ENCODE peak calls at places on chromosomes 3 and 15, in six cellular contexts. I, H, R, C, V and X are unnamed samples.

GRCh38 chr3:187967982-187968381 is 186.0 kb upstream of the LPP start:
- DNase-seq in I (no peak), H (no peak), R (peak; percentile 52), C (no peak), V (peak; percentile 28), X (no peak)

GRCh38 chr15:25805006-25805405 is 58.1 kb downstream of the ATP10A start:
- DNase-seq in I (no peak), H (no peak), R (no peak), C (no peak), V (no peak), X (peak; percentile 8)

GRCh38 chr3:140610544-140610943 is 67.3 kb upstream of the TRIM42 start:
- DNase-seq in I (no peak), H (no peak), R (no peak), C (no peak), V (no peak), X (no peak)

GRCh38 chr3:11655188-11655928 is 11.6 kb upstream of the VGLL4 start:
- DNase-seq in I (peak; percentile 46), H (no peak), R (no peak), C (peak; percentile 76), V (peak; percentile 29), X (no peak)

GRCh38 chr3:43016513-43016865 is 37.4 kb downstream of the GASK1A start:
- DNase-seq in I (no peak), H (no peak), R (no peak), C (peak; percentile 9), V (no peak), X (no peak)

GRCh38 chr3:64011685-64012084 is 11.6 kb downstream of the PSMD6 start:
- DNase-seq in I (no peak), H (no peak), R (peak; percentile 56), C (no peak), V (peak; percentile 44), X (peak; percentile 83)

GRCh38 chr15:68311859-68312557 is 34.5 kb downstream of the FEM1B start:
- DNase-seq in I (no peak), H (peak; percentile 3), R (no peak), C (no peak), V (no peak), X (no peak)

GRCh38 chr3:47578119-47578630 is 490 bp downstream of the CSPG5 start:
- DNase-seq in I (peak; percentile 25), H (peak; percentile 23), R (no peak), C (peak; percentile 89), V (no peak), X (no peak)

GRCh38 chr15:101451886-101452285 is 37.6 kb downstream of the PCSK6 start:
- DNase-seq in I (peak; percentile 23), H (no peak), R (no peak), C (no peak), V (no peak), X (no peak)

GRCh38 chr3:95097493-95097892 is 1034.6 kb downstream of the NSUN3 start:
- DNase-seq in I (peak; percentile 2), H (no peak), R (no peak), C (no peak), V (peak; percentile 6), X (no peak)

GRCh38 chr3:172332256-172333041 is 115.8 kb downstream of the GHSR start:
- DNase-seq in I (peak; percentile 65), H (peak; percentile 50), R (peak; percentile 36), C (peak; percentile 87), V (peak; percentile 77), X (peak; percentile 56)

GRCh38 chr15:99989095-99989494 is 255.9 kb upstream of the LYSMD4 start:
- DNase-seq in I (no peak), H (no peak), R (no peak), C (no peak), V (no peak), X (no peak)

GRCh38 chr3:52763466-52763865 is 7.3 kb downstream of the NEK4 start:
- DNase-seq in I (no peak), H (no peak), R (peak; percentile 34), C (no peak), V (peak; percentile 65), X (no peak)

GRCh38 chr3:142000341-142000870 is 124.0 kb downstream of the ATP1B3 start:
- DNase-seq in I (no peak), H (no peak), R (no peak), C (no peak), V (no peak), X (no peak)

GRCh38 chr15:100889359-100890058 is 9.9 kb downstream of the ALDH1A3 start:
- DNase-seq in I (no peak), H (peak; percentile 56), R (peak; percentile 86), C (peak; percentile 44), V (no peak), X (peak; percentile 80)

GRCh38 chr3:154085799-154086198 is 35.4 kb upstream of the ARHGEF26 start:
- DNase-seq in I (no peak), H (no peak), R (no peak), C (no peak), V (no peak), X (no peak)

DNA sequence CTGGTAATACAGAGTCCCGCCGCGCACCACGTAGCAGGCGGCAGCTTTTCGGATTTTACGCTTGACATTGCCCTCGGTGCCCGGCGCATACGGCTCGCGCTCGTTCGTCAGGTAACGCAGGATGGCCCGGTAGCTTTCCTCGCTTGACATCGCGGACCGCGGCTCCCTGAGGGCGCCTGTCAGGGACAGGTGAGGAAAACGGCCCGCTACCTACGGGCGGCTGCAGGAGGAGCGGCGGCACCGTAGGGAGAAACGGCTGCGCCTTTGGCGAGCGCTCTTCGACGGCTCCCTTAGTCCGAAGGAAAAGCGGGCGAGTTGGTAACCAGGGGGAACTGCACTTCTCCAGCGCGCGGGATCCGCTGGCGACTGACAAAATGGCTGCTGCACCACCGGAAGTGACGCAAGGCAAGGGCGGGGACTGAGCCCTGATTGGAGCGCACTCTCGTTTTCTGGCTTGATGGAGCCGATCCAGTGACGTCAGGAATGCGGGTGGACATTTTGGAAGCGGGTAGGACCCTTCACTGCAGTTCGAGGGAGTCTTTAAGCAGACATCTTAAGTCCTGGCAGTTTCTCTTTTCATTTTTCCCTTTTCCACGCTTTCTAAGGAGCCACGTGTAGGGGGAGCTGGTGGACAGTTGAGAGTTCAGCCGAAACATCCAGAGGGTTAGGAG is at the start of gene ZBTB11:
- DNase-seq in I (peak; percentile 99), H (peak; percentile 100), R (peak; percentile 100), C (peak; percentile 100), V (peak; percentile 100), X (peak; percentile 100)
- TF ChIP-seq CTCF in I (peak; percentile 45), H (peak; percentile 60), R (peak; percentile 57), C (peak; percentile 72), V (peak; percentile 36), X (peak; percentile 73)

GRCh38 chr15:34275154-34275553 is 50.3 kb downstream of the EMC4 start:
- DNase-seq in I (no peak), H (no peak), R (peak; percentile 34), C (no peak), V (peak; percentile 43), X (peak; percentile 6)
- TF ChIP-seq CTCF in I (no peak), H (no peak), R (no peak), C (no peak), V (no peak), X (no peak)

DNA sequence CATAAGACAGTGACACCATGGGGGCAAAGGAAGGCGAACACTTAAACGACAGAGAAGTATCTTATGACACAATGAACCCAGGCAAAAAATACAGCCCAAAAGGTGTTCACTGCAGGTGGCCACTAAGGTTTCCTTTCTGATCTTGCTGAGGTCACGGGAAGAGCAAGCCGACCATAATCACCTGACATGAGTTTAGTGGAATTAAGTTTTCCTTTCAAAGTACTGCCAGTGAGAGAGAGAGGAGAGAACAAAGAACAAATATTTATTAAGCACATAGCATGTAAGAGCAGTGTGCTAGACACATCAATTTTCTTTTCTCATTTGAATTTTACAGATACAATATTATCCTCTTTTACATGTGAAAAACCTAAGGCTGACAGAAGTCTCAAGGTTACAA is 102.3 kb downstream of the NR1I2 start:
- DNase-seq in I (no peak), H (no peak), R (no peak), C (no peak), V (no peak), X (no peak)
- TF ChIP-seq CTCF in I (no peak), H (no peak), R (no peak), C (no peak), V (no peak), X (no peak)

DNA sequence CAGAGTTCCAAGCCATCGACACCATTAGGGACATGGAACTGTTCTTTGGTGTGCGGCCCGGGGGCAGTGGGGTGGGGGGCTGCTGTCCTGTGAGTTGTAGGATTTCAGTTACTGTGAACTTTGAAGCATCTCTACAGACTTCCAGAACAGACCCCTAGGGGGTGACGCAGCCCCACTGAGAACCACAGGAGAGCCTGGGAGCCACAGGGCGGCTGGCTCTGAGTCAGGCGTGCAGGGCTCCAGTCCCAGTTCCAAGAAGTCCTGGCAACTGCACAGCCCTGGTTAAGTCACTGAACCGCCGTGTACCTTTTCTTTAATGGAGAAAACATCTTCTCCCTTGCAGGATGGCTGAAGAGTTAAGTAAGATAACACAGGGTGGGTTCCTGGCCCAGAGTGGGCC is 23.5 kb upstream of the LRTM1 start:
- DNase-seq in I (peak; percentile 40), H (peak; percentile 70), R (peak; percentile 92), C (peak; percentile 89), V (peak; percentile 78), X (peak; percentile 85)
- TF ChIP-seq CTCF in I (peak; percentile 36), H (peak; percentile 50), R (peak; percentile 79), C (peak; percentile 85), V (peak; percentile 50), X (peak; percentile 88)

GRCh38 chr15:48279608-48280007 is 51.6 kb upstream of the DUT start:
- DNase-seq in I (no peak), H (no peak), R (no peak), C (no peak), V (no peak), X (no peak)
- TF ChIP-seq CTCF in I (no peak), H (no peak), R (no peak), C (no peak), V (no peak), X (no peak)

DNA sequence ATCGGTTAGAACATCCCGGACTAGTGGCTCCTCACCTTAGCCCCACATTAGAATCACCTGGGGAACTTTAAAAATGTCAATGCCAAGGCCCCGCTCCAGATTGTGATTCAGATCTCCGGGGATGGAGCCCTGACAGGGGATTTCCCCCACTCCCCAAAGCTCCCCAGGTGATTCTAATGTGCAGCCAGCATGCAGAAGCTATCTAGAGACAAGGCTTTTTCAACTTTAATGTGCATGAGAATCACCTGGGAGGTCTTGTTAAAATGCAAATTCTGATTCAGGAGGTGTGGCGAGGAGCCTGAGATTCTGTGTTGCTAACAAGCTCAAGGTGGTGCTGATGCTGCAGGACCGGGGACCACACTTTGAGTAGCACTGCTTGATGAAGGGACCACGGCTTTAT is 156.7 kb downstream of the RAB11A start:
- DNase-seq in I (no peak), H (no peak), R (no peak), C (peak; percentile 71), V (no peak), X (no peak)
- TF ChIP-seq CTCF in I (no peak), H (no peak), R (no peak), C (no peak), V (no peak), X (no peak)